ENCODE peak calls at places on chromosomes 13 and 19, in ten cellular contexts. W, V, L, M, T, F, O, N, I and H are unnamed samples.

GRCh38 chr19:56141416-56141992 is 417 bp downstream of the ZNF444 start:
- DNase-seq in W (peak; percentile 52), V (no peak), L (peak; percentile 42), M (no peak), T (no peak), F (no peak), O (no peak), N (peak; percentile 69), I (peak; percentile 29), H (no peak)

GRCh38 chr19:3253270-3253669 is 28.8 kb downstream of the CELF5 start:
- DNase-seq in W (no peak), V (no peak), L (no peak), M (no peak), T (no peak), F (no peak), O (peak; percentile 7), N (no peak), I (no peak), H (no peak)

GRCh38 chr19:29872224-29872731 is 60.5 kb downstream of the CCNE1 start:
- DNase-seq in W (no peak), V (no peak), L (no peak), M (no peak), T (no peak), F (peak; percentile 31), O (peak; percentile 47), N (no peak), I (no peak), H (no peak)

GRCh38 chr13:49443327-49443688 is 556 bp downstream of the CAB39L start:
- DNase-seq in W (no peak), V (no peak), L (no peak), M (no peak), T (no peak), F (peak; percentile 36), O (peak; percentile 52), N (no peak), I (no peak), H (no peak)

GRCh38 chr19:3573162-3573857 is 566 bp downstream of the HMG20B start:
- DNase-seq in W (no peak), V (no peak), L (peak; percentile 27), M (peak; percentile 69), T (no peak), F (no peak), O (no peak), N (no peak), I (no peak), H (no peak)

GRCh38 chr19:33096005-33096404 is 15.0 kb downstream of the GPATCH1 start:
- DNase-seq in W (no peak), V (no peak), L (no peak), M (no peak), T (no peak), F (no peak), O (no peak), N (no peak), I (no peak), H (peak; percentile 57)

GRCh38 chr19:34963531-34964406 is at the start of gene ZNF792:
- DNase-seq in W (peak; percentile 64), V (peak; percentile 21), L (peak; percentile 50), M (peak; percentile 84), T (peak; percentile 55), F (peak; percentile 51), O (peak; percentile 68), N (peak; percentile 78), I (peak; percentile 73), H (peak; percentile 45)

GRCh38 chr19:13373599-13373998 is 132.7 kb downstream of the CACNA1A start:
- DNase-seq in W (no peak), V (no peak), L (no peak), M (no peak), T (no peak), F (no peak), O (no peak), N (no peak), I (no peak), H (no peak)

GRCh38 chr19:55070755-55071502 is 4.7 kb upstream of the EPS8L1 start:
- DNase-seq in W (no peak), V (no peak), L (no peak), M (no peak), T (no peak), F (peak; percentile 77), O (peak; percentile 46), N (no peak), I (peak; percentile 86), H (peak; percentile 88)

DNA sequence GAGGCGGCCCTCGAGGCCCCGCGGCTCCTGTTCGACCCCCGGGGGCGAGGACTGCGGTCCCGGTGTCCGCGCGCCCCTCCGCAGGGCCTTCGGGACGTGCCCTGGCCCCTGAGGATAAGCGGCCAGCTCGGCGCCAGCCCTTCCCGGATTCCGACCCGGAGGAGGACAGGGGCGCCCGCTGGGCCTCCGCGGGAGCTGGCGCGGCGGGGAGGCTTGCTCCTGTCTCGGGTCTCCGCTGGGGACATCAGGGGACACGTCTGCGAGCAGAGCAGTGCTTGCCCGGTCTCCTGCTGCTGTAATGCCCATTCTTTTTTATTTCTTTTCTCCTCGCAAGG is 828 bp downstream of the B3GLCT start:
- DNase-seq in W (peak; percentile 54), V (no peak), L (peak; percentile 44), M (peak; percentile 73), T (peak; percentile 55), F (peak; percentile 41), O (no peak), N (peak; percentile 74), I (peak; percentile 63), H (peak; percentile 25)
- TF ChIP-seq CTCF in W (peak; percentile 0), V (no peak), L (no peak), M (no peak), T (no peak), F (no peak), O (no peak), N (no peak), I (no peak), H (no peak)

DNA sequence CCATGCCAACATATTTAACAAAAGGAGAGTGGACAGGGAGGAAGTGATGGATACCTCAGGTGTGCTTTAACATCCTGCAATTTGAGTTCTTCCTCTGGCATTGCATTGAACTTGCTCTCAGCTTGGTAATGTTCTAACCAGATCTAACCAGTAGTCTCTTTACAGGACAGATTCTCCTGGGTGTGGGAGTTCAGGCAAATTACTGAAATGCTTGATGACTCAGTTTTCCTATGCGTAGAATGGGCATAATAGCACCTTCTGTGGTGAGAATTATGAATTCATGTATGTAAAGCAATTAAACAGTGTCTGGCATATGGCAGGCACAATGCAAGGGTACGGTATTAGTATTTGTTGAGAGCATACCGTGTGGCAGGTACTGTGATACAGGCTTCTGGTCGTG is 3.6 kb downstream of the AKAP11 start:
- DNase-seq in W (no peak), V (no peak), L (no peak), M (no peak), T (no peak), F (no peak), O (no peak), N (no peak), I (no peak), H (no peak)
- H3K27ac ChIP-seq in W (no peak overlapping the region), V (no peak overlapping the region), L (no peak overlapping the region), M (no peak overlapping the region), T (no peak overlapping the region), F (no peak overlapping the region), O (no peak overlapping the region), N (no peak overlapping the region), I (no peak overlapping the region), H (no peak overlapping the region)

GRCh38 chr19:6270822-6271221 is 9.0 kb downstream of the MLLT1 start:
- DNase-seq in W (no peak), V (no peak), L (no peak), M (no peak), T (no peak), F (no peak), O (no peak), N (no peak), I (no peak), H (no peak)

GRCh38 chr19:6270076-6270745 is 9.6 kb downstream of the MLLT1 start:
- DNase-seq in W (no peak), V (no peak), L (no peak), M (no peak), T (peak; percentile 23), F (no peak), O (no peak), N (no peak), I (no peak), H (no peak)

GRCh38 chr19:6268382-6268771 is 11.4 kb downstream of the MLLT1 start:
- DNase-seq in W (no peak), V (no peak), L (no peak), M (no peak), T (no peak), F (no peak), O (no peak), N (no peak), I (no peak), H (no peak)

GRCh38 chr19:6267552-6268381 is 12.0 kb downstream of the MLLT1 start:
- DNase-seq in W (no peak), V (no peak), L (no peak), M (no peak), T (no peak), F (peak; percentile 59), O (no peak), N (no peak), I (no peak), H (no peak)

DNA sequence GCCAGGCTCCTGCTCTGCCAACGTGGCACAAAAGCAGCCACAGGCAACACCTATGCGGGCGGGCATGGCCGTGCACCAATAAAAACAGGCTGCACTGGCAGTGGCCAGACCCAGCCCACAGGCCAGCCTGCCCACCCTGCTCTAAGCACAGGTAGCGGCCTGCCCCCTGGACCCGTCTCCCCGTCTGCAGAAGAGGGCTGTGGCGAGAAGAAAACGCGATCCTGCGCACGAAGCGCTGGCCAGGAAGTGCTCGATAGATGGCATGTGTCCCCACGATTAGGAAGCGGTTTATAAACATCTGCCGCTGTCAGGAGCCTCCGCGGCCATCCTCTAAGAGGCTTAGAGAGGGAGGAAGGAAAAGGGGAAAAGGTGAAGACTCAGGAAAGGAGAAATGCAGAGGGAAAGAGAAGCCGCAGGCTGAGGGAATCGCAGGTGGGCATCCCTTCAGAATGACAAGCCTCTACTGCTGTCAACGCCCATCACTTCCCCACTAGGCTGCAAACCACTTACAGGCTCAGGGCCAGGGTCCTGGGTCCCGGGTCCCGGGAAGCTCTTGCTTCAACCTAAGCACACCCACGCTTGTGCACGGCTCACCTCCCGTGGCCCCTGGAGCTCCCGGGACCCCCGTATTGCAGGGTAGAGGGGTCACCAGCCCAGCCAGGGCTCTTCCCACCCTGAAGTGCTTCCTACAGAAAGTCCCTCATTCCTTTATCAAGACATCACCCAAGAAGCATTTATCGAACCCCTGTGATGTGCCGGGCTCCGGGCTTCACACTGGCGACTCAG is 10.5 kb downstream of the MLLT1 start:
- DNase-seq in W (no peak), V (no peak), L (no peak), M (no peak), T (no peak), F (no peak), O (no peak), N (no peak), I (no peak), H (no peak)
- TF ChIP-seq CTCF in W (no peak), V (no peak), L (no peak), M (no peak), T (no peak), F (no peak), O (no peak), N (no peak), I (no peak), H (no peak)

DNA sequence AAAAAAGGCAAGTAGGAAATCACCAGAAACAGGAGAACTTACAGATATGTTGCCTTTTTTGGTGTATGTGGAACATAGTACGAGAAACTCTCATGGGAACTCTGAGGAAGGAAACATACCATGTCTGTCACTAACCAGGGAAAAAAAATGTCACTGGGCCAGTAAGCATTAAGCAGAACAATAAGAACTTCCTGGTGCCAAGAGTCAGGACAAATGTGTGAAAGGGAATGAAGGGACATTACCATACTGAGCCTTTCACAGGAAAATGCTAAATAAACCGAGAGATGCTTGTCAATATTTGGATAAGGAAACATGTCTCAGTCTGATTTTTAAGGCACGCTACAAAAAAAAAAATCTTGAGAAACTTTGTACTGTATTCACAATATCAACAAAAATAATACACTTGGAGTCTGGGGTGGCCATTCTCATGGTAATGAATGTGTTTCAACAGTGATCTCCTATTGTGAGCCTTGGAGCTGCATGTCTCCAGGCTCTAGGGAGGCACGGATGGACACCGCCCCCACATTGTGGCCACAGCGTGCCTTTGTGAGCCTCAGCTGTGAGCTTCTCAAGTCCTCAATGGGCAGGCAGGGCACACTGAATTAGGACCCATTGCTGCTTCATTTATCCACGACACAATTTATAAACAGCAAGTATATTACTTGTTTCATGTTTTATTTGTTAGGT is 113.0 kb upstream of the ARGLU1 start:
- DNase-seq in W (no peak), V (no peak), L (no peak), M (no peak), T (no peak), F (no peak), O (no peak), N (no peak), I (no peak), H (no peak)
- H3K27ac ChIP-seq in W (no peak overlapping the region), V (no peak overlapping the region), L (no peak overlapping the region), M (peak overlapping the region; percentile 5), T (no peak overlapping the region), F (no peak overlapping the region), O (no peak overlapping the region), N (no peak overlapping the region), I (no peak overlapping the region), H (no peak overlapping the region)